ENCODE peak calls at places on chromosomes 5 and 9, in five cellular contexts. N, H, D, W and G are unnamed samples.

GRCh38 chr5:107092695-107093094 is 578.0 kb downstream of the EFNA5 start:
- DNase-seq in N (no peak), H (no peak), D (no peak), W (peak; percentile 10), G (no peak)

GRCh38 chr9:126805546-126806262 is 864 bp downstream of the ZBTB43 start:
- DNase-seq in N (no peak), H (peak; percentile 86), D (no peak), W (peak; percentile 38), G (no peak)

GRCh38 chr5:72427488-72428437 is 79.4 kb downstream of the ZNF366 start:
- DNase-seq in N (no peak), H (no peak), D (peak; percentile 43), W (peak; percentile 68), G (no peak)

GRCh38 chr9:114691046-114691955 is 9.3 kb upstream of the TEX48 start:
- DNase-seq in N (peak; percentile 62), H (no peak), D (no peak), W (peak; percentile 71), G (no peak)

GRCh38 chr5:107532182-107532878 is 138.4 kb downstream of the EFNA5 start:
- DNase-seq in N (no peak), H (no peak), D (no peak), W (no peak), G (no peak)

GRCh38 chr5:172681421-172681820 is 40.4 kb downstream of the NEURL1B start:
- DNase-seq in N (no peak), H (no peak), D (no peak), W (no peak), G (no peak)

GRCh38 chr5:103393131-103393754 is 134.7 kb downstream of the MACIR start:
- DNase-seq in N (no peak), H (no peak), D (no peak), W (peak; percentile 89), G (no peak)

GRCh38 chr5:149422429-149423286 is 43.6 kb upstream of the IL17B start:
- DNase-seq in N (peak; percentile 95), H (peak; percentile 78), D (peak; percentile 76), W (peak; percentile 92), G (peak; percentile 81)

GRCh38 chr9:34589656-34590375 is at the start of gene CNTFR:
- DNase-seq in N (no peak), H (no peak), D (peak; percentile 62), W (no peak), G (peak; percentile 88)

GRCh38 chr5:43000198-43000840 is 39.8 kb downstream of the ANXA2R start:
- DNase-seq in N (no peak), H (no peak), D (peak; percentile 67), W (peak; percentile 58), G (no peak)

GRCh38 chr9:82761911-82762310 is 301.0 kb downstream of the RASEF start:
- DNase-seq in N (no peak), H (no peak), D (no peak), W (no peak), G (no peak)

GRCh38 chr9:73810585-73811215 is 659.0 kb downstream of the ANXA1 start:
- DNase-seq in N (no peak), H (no peak), D (no peak), W (peak; percentile 75), G (no peak)

GRCh38 chr9:124366476-124367220 is 48.6 kb downstream of the PSMB7 start:
- DNase-seq in N (no peak), H (no peak), D (no peak), W (peak; percentile 49), G (no peak)

GRCh38 chr5:178196413-178196812 is 7.9 kb upstream of the HNRNPAB start:
- DNase-seq in N (no peak), H (no peak), D (no peak), W (no peak), G (no peak)

GRCh38 chr5:178198706-178199105 is 5.6 kb upstream of the HNRNPAB start:
- DNase-seq in N (no peak), H (no peak), D (no peak), W (no peak), G (no peak)

GRCh38 chr5:178194026-178194425 is 6.9 kb upstream of the GMCL2 start:
- DNase-seq in N (no peak), H (no peak), D (no peak), W (no peak), G (no peak)

GRCh38 chr5:178199581-178200434 is 4.5 kb upstream of the HNRNPAB start:
- DNase-seq in N (no peak), H (no peak), D (no peak), W (no peak), G (no peak)

DNA sequence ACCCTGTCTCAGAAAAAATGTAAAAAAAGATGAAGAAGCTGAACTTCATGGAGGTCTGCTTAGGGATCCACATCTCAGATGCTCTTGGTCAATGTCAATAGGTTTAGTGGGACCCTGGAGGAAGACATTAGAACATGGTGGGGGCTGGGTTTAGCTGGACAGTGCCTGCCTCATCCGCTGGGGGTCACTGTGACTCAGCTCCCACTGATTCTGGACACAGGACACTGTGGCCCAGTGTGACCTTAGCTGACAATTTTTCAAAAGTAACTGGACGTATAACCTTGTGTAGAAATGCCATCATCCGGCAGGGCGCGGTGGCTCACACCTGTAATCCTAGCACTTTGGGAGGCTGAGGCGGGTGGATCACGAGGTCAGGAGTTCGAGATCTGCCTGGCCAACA is 7.3 kb upstream of the HNRNPAB start:
- DNase-seq in N (no peak), H (no peak), D (no peak), W (no peak), G (no peak)
- TF ChIP-seq CTCF in N (peak; percentile 13), H (no peak), D (no peak), W (peak; percentile 33), G (no peak)

DNA sequence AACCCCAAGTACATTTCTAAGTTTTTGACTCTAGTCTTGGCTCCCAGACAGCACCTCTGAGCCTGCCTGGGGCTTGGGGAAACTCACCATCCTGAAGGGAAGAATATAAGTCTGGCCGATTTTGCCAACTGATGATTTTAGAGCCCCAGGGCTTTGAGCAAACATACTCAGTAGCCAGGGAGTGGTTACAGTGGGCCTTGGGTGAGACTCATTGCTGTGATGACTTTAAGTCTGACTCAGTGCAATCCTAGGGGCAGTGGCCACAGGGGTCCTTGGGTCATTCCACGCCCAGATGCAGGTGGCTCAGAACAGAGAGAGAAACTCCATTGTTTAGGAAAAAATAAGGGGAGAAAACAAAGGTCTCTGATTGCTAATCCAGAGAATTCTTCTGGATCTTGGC is 312.0 kb upstream of the EDIL3 start:
- DNase-seq in N (peak; percentile 0), H (no peak), D (no peak), W (no peak), G (no peak)
- TF ChIP-seq CTCF in N (no peak), H (no peak), D (no peak), W (no peak), G (no peak)

DNA sequence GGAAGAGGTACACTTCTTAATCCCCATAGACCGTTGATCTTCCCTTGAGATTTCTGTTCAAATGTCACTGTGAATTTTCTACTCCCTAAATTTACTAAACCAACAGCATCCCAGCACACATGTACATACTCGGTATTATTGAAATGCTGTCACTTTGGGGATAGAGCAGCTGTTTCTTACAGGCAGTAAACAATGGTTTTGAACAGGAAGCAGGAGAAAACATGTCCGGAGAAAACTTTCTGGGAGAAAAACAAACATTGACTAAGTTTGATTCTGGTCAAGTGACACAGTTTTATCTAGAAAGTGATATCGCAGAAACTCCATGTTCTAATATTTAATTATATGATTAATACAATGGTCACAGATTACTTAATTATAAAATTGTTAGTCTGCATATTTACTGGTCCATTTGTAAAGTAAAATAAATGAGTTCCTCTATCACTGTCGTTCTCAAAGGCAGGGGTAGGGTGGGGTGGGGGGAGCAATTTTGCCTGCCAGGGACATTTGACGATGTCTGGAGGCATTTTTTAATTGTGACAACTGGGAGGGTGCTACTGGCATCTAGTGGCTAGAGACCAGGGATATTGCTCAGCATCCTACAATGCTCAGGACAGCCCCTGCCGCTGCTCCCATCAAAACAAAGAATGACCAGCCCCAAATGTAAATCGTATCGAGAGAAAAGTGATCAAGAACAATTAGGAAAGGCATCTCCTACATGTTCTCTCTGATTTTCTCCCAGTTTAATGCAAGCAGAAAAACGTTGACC is 12.2 kb downstream of the TAS2R1 start:
- DNase-seq in N (no peak), H (no peak), D (no peak), W (peak; percentile 31), G (no peak)
- TF ChIP-seq CTCF in N (no peak), H (no peak), D (no peak), W (peak; percentile 16), G (no peak)

GRCh38 chr5:86403190-86403589 is 214.6 kb upstream of the COX7C start:
- DNase-seq in N (no peak), H (no peak), D (no peak), W (no peak), G (no peak)

GRCh38 chr5:86411596-86411995 is 206.1 kb upstream of the COX7C start:
- DNase-seq in N (no peak), H (no peak), D (no peak), W (no peak), G (no peak)

GRCh38 chr5:86407711-86408110 is 210.0 kb upstream of the COX7C start:
- DNase-seq in N (no peak), H (no peak), D (no peak), W (no peak), G (no peak)
- TF ChIP-seq CTCF in N (no peak), H (no peak), D (no peak), W (no peak), G (no peak)

GRCh38 chr5:88377705-88378656 is 109.3 kb upstream of the TMEM161B start:
- DNase-seq in N (no peak), H (no peak), D (no peak), W (no peak), G (no peak)
- TF ChIP-seq CTCF in N (no peak), H (no peak), D (no peak), W (no peak), G (no peak)